ENCODE peak calls at places on chromosome 21, in six cellular contexts. B is KBM-7; N is brain microvascular endothelial cell; W is stimulated activated CD8-positive, alpha-beta memory T cell treated with anti-CD3 and anti-CD28 coated beads, Interleukin-2, amount 100 ng/mL, for 1 hour; E is endothelial cell; Y is activated naive CD8-positive, alpha-beta T cell treated with anti-CD3 and anti-CD28 coated beads, Interleukin-2, amount 50 U/mL, for 24 hours. K is an unnamed sample.

GRCh38 chr21:38531142-38531541 is 32.9 kb upstream of the ERG start:
- DNase-seq in B (no peak), Y (no peak), N (no peak), E (no peak), W (no peak), K (no peak)

GRCh38 chr21:24658016-24658415 is 949.3 kb downstream of the MRPL39 start:
- DNase-seq in N (no peak), Y (no peak), B (no peak), W (no peak), E (no peak), K (no peak)

GRCh38 chr21:26844258-26845065 is 747 bp downstream of the ADAMTS1 start:
- DNase-seq in Y (peak), W (no peak), N (peak), E (peak), B (peak), K (no peak)

GRCh38 chr21:38326899-38327298 is 70.1 kb downstream of the KCNJ15 start:
- DNase-seq in Y (no peak), E (no peak), W (no peak), N (no peak), B (no peak), K (no peak)

GRCh38 chr21:20644552-20644951 is 353.7 kb upstream of the NCAM2 start:
- DNase-seq in E (no peak), N (no peak), Y (no peak), B (no peak), W (no peak), K (no peak)

GRCh38 chr21:32753818-32754610 is 17.5 kb downstream of the PAXBP1 start:
- DNase-seq in Y (no peak), B (no peak), W (no peak), N (no peak), E (no peak), K (no peak)

GRCh38 chr21:43330306-43330881 is 96.5 kb downstream of the SIK1 start:
- DNase-seq in N (no peak), Y (no peak), E (no peak), B (no peak), W (no peak), K (no peak)

GRCh38 chr21:28410264-28410663 is 582.4 kb downstream of the LTN1 start:
- DNase-seq in B (peak), N (no peak), W (no peak), E (no peak), Y (no peak), K (no peak)

GRCh38 chr21:38136201-38136600 is 120.6 kb upstream of the KCNJ15 start:
- DNase-seq in E (no peak), B (no peak), W (no peak), N (no peak), Y (no peak), K (no peak)

GRCh38 chr21:37509802-37510393 is 143.3 kb downstream of the DYRK1A start:
- DNase-seq in N (peak), B (no peak), Y (no peak), W (no peak), E (no peak), K (no peak)